ENCODE peak calls at places on chromosomes 6 and 20, in five cellular contexts. F is upper lobe of left lung, A is stomach, S is body of pancreas, U is transverse colon. O is an unnamed sample.

GRCh38 chr6:84220809-84221409 is 6.5 kb downstream of the CEP162 start:
- DNase-seq in F (no peak), A (no peak), S (no peak), U (no peak), O (peak)

GRCh38 chr20:8132632-8133587 is 844 bp downstream of the PLCB1 start:
- DNase-seq in F (no peak), A (peak), S (peak), U (peak), O (no peak)

GRCh38 chr20:51128198-51128597 is 105.3 kb upstream of the KCNG1 start:
- DNase-seq in F (no peak), A (no peak), S (no peak), U (no peak), O (no peak)

GRCh38 chr20:57374931-57375651 is 16.1 kb upstream of the RBM38 start:
- DNase-seq in F (no peak), A (no peak), S (no peak), U (peak), O (no peak)

GRCh38 chr6:139175389-139175788 is 40.5 kb downstream of the HECA start:
- DNase-seq in F (no peak), A (no peak), S (no peak), U (no peak), O (no peak)

GRCh38 chr6:67736816-67737215 is 898.3 kb upstream of the ADGRB3 start:
- DNase-seq in F (no peak), A (no peak), S (no peak), U (no peak), O (no peak)

GRCh38 chr6:170522565-170523183 is 30.4 kb downstream of the PSMB1 start:
- DNase-seq in F (peak), A (no peak), S (no peak), U (no peak), O (no peak)

GRCh38 chr20:14193885-14194284 is 143.5 kb downstream of the FLRT3 start:
- DNase-seq in F (no peak), A (no peak), S (no peak), U (no peak), O (no peak)

GRCh38 chr20:3168079-3168828 is 5.1 kb downstream of the LZTS3 start:
- DNase-seq in F (peak), A (peak), S (peak), U (peak), O (no peak)

GRCh38 chr6:56073315-56073714 is 174.1 kb downstream of the COL21A1 start:
- DNase-seq in F (no peak), A (no peak), S (no peak), U (no peak), O (no peak)

GRCh38 chr6:111591370-111591900 is 14.2 kb downstream of the TRAF3IP2 start:
- DNase-seq in F (peak), A (peak), S (peak), U (peak), O (no peak)

GRCh38 chr6:151440930-151441329 is 11.0 kb downstream of the RMND1 start:
- DNase-seq in F (no peak), A (no peak), S (no peak), U (no peak), O (peak)

GRCh38 chr6:39263299-39264037 is 34.2 kb upstream of the KCNK5 start:
- DNase-seq in F (no peak), A (no peak), S (no peak), U (no peak), O (no peak)

GRCh38 chr6:38302081-38302480 is 337.6 kb downstream of the BTBD9 start:
- DNase-seq in F (no peak), A (no peak), S (no peak), U (no peak), O (no peak)

GRCh38 chr20:9220874-9221547 is 152.1 kb downstream of the PLCB4 start:
- DNase-seq in F (no peak), A (no peak), S (no peak), U (no peak), O (no peak)

GRCh38 chr6:147278891-147279290 is 74.7 kb downstream of the STXBP5 start:
- DNase-seq in F (no peak), A (no peak), S (no peak), U (no peak), O (no peak)

GRCh38 chr6:24902782-24903181 is 33.0 kb downstream of the RIPOR2 start:
- DNase-seq in F (no peak), A (no peak), S (no peak), U (no peak), O (no peak)

GRCh38 chr6:36912583-36912982 is 26.8 kb downstream of the C6orf89 start:
- DNase-seq in F (no peak), A (no peak), S (no peak), U (peak), O (no peak)

GRCh38 chr6:37641546-37641945 is 56.1 kb downstream of the MDGA1 start:
- DNase-seq in F (no peak), A (no peak), S (no peak), U (no peak), O (no peak)

GRCh38 chr6:46486186-46486585 is 5.1 kb downstream of the RCAN2 start:
- DNase-seq in F (no peak), A (no peak), S (no peak), U (no peak), O (no peak)

GRCh38 chr20:63434599-63435378 is 37.7 kb downstream of the KCNQ2 start:
- DNase-seq in F (peak), A (peak), S (peak), U (peak), O (peak)

GRCh38 chr6:81766482-81767069 is 14.1 kb upstream of the TENT5A start:
- DNase-seq in F (no peak), A (no peak), S (no peak), U (no peak), O (no peak)

GRCh38 chr6:164104432-164104831 is 689.9 kb downstream of the QKI start:
- DNase-seq in F (no peak), A (no peak), S (no peak), U (no peak), O (no peak)

GRCh38 chr6:154931741-154932424 is 63.2 kb upstream of the TIAM2 start:
- DNase-seq in F (no peak), A (no peak), S (no peak), U (no peak), O (no peak)

GRCh38 chr6:8103726-8104125 is 1.4 kb upstream of the EEF1E1 start:
- DNase-seq in F (no peak), A (no peak), S (no peak), U (no peak), O (no peak)

GRCh38 chr6:2579789-2580570 is 170.7 kb downstream of the MYLK4 start:
- DNase-seq in F (peak), A (no peak), S (no peak), U (no peak), O (no peak)

GRCh38 chr6:143015300-143015706 is 45.4 kb upstream of the AIG1 start:
- DNase-seq in F (no peak), A (no peak), S (no peak), U (no peak), O (no peak)

GRCh38 chr6:170437719-170438401 is 115.2 kb downstream of the PSMB1 start:
- DNase-seq in F (no peak), A (no peak), S (no peak), U (no peak), O (no peak)

GRCh38 chr6:118092086-118092485 is 185.0 kb downstream of the SLC35F1 start:
- DNase-seq in F (no peak), A (no peak), S (no peak), U (no peak), O (no peak)

GRCh38 chr6:26041946-26042345 is 45.3 kb upstream of the HFE start:
- DNase-seq in F (no peak), A (no peak), S (no peak), U (no peak), O (no peak)

GRCh38 chr6:26043389-26044139 is 43.7 kb upstream of the HFE start:
- DNase-seq in F (peak), A (peak), S (peak), U (peak), O (peak)

GRCh38 chr6:26045939-26046368 is 41.3 kb upstream of the HFE start:
- DNase-seq in F (no peak), A (no peak), S (no peak), U (no peak), O (no peak)

GRCh38 chr6:26045046-26045938 is 41.9 kb upstream of the HFE start:
- DNase-seq in F (peak), A (peak), S (peak), U (peak), O (peak)

GRCh38 chr6:26044140-26045045 is 42.8 kb upstream of the HFE start:
- DNase-seq in F (peak), A (no peak), S (peak), U (peak), O (peak)
- TF ChIP-seq POLR2A in F (no peak), A (no peak), S (no peak), U (no peak), O (peak)

GRCh38 chr6:156781882-156782631 is 4.9 kb downstream of the ARID1B start:
- DNase-seq in F (no peak), A (no peak), S (no peak), U (no peak), O (no peak)

GRCh38 chr6:156780962-156781705 is 4.0 kb downstream of the ARID1B start:
- DNase-seq in F (no peak), A (no peak), S (no peak), U (no peak), O (peak)

GRCh38 chr6:156786652-156787051 is 9.5 kb downstream of the ARID1B start:
- DNase-seq in F (no peak), A (no peak), S (no peak), U (no peak), O (no peak)

GRCh38 chr6:156782691-156783320 is 5.6 kb downstream of the ARID1B start:
- DNase-seq in F (no peak), A (no peak), S (no peak), U (no peak), O (no peak)

DNA sequence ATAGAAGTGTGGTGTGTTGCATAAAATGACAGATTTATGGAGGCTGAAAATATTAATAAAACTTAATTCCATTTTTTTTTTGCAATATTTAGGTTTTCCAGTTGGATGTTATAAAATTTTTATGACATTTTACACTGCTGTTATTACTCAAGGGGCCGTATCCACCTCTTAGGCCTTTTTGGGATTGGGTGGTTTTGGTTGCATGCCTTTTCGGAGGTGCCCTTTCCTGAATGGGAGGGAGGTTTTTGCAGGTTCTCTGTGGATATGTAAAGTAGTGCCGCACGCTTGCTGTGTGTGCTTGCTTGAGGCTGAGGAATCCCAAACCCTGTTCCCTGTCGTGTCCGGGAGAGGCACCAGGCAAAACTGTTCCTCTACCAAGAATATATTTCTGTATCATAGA is 6.8 kb downstream of the ARID1B start:
- DNase-seq in F (no peak), A (no peak), S (no peak), U (no peak), O (no peak)
- TF ChIP-seq POLR2A in F (no peak), A (no peak), S (no peak), U (no peak), O (no peak)

DNA sequence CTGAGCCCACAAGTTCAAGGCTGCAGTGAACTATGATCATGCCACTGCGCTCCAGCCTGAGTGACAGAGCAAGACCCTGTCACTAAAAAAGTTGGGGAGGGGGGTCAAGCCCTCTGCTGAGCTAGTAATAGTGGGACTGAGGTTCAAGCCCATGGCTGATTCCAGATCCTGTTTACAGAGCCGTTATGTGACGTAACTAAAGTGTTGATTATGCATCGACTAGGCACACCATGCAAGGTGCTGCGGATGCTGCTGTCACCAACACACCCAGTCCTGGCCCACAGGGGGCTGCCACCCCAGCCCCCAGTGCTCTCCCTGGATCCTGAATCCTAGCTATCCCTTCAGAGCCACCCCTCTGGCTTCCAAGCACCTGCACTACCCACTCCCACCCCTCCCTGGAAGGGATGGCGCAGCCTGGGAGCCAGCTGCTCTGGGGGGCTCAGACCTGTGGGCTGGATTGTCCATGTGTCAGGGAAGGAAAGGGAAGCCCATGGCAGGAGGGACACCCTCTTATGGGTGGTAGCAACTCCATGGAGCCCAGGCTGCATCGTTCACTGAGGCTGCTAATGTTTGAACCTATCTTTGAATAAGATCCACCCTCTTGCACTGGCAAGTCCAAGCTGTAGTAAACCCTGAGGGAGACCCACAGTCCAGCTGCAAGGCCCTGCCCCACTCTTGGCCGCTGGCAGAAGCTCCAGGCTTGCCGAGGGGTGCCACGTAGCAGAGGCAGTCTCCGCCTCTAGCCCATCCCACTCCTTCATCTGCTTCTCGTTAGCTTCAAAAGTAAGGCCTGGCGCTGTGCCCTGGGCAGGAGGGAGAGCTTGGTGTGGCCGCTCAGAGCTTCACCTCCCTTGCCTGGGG is 95.0 kb downstream of the SNX5 start:
- DNase-seq in F (peak), A (peak), S (peak), U (peak), O (no peak)
- TF ChIP-seq POLR2A in F (peak), A (no peak), S (peak), U (peak), O (no peak)

DNA sequence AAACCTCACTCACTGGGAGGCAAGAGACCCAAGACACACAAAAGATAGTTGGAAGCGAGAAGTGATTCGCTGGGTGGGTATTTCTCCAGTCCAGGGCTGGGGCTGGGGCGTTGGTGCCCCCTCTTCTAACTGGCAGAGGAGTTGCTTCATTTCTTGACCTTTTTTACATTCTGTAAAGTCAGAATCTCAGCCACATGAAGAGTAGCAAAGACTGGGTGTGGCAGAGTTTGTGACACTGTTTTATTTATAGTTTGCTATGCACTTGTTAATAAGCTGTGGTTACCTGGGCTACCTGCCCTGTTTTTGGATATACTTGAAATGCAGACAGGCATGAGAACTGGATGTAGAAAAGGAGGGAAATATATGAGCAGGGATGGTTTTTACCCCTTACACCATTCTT is 42.3 kb downstream of the IL20RA start:
- DNase-seq in F (no peak), A (no peak), S (no peak), U (no peak), O (no peak)
- TF ChIP-seq POLR2A in F (no peak), A (no peak), S (no peak), U (no peak), O (no peak)

GRCh38 chr20:62355527-62356142 is 11.5 kb downstream of the LAMA5 start:
- DNase-seq in F (peak), A (no peak), S (peak), U (no peak), O (no peak)
- TF ChIP-seq POLR2A in F (no peak), A (no peak), S (no peak), U (no peak), O (no peak)

DNA sequence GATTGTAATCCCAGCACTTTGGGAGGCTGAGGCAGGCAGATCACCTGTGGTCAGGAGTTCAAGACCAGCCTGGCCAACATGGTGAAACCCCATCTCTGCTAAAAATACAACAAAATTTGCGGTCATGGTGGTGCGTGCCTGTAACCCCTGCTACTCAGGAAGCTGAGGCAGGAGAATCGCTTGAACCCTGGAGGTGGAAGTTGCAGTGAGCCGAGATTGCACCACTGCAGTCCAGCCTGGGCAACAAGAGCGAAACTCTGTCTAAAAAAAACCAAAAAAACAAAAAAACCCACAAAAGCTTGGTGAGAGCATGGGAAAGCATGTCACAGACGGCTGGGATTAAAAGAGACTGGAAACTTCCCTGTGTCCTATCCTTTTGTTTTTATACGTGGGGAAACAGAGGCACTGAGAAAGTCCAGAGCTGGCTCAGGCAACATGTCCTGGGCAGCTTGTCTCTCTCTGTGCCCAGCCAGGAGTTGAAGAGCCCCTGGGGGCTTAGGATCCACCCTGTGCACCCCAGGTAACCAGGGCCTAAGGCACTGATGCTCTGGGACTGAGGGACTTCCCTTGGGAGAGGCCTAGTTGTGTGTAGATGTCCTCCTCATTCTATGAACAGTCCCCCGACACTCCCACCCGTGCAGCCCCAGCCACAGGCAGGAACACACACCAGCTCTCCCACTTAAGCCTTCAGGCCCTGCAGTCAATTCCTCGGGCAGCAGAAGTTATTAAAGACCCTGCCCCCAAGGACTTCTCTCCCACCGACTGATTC is 16.0 kb downstream of the CD40 start:
- DNase-seq in F (no peak), A (no peak), S (no peak), U (no peak), O (no peak)
- TF ChIP-seq POLR2A in F (no peak), A (no peak), S (no peak), U (no peak), O (no peak)

GRCh38 chr6:52074155-52074554 is 13.3 kb downstream of the PKHD1 start:
- DNase-seq in F (no peak), A (no peak), S (no peak), U (no peak), O (no peak)

GRCh38 chr6:52076791-52077179 is 10.6 kb downstream of the PKHD1 start:
- DNase-seq in F (no peak), A (no peak), S (no peak), U (no peak), O (no peak)

GRCh38 chr6:52081237-52081636 is 6.2 kb downstream of the PKHD1 start:
- DNase-seq in F (no peak), A (no peak), S (no peak), U (no peak), O (no peak)

GRCh38 chr6:52077961-52078613 is 9.3 kb downstream of the PKHD1 start:
- DNase-seq in F (no peak), A (no peak), S (peak), U (no peak), O (no peak)

DNA sequence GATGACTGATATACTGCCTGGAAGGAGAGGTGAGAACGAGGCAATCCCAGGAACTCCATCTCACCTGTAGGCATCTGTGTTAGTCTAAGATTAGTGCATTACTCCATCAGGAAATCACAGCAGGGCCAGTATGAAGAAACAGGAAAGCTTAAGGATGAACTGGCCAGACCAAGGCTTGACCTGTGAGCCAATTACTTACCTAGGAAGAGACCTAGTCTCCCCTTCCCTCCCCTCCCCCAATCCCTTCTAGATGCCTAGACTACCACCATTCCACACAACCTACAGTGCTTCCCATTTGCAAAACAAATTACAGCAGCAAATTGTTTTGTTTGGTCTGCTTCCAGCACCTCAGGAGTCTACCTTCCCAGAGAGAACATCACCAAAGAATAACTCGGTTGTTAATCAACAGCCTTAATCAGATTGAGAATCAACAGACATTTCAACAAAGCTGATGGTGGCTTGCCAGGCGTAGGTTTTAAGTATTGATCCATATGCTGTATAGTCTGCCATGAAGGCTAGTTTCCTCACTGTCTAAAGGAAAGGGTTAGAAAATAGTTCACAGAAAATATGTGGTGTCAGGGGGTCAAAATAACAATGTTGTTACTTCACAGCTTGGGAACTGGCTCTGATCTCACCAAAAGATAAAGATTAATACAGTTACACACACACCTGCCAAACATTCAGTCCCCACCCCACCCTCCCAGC is 10.1 kb downstream of the PKHD1 start:
- DNase-seq in F (no peak), A (no peak), S (peak), U (no peak), O (no peak)
- TF ChIP-seq POLR2A in F (no peak), A (no peak), S (no peak), U (no peak), O (no peak)

GRCh38 chr6:5023923-5024322 is 20.1 kb upstream of the RPP40 start:
- DNase-seq in F (no peak), A (no peak), S (no peak), U (no peak), O (no peak)
- TF ChIP-seq POLR2A in F (no peak), A (no peak), S (no peak), U (no peak), O (no peak)

GRCh38 chr6:52503853-52504777 is 72.7 kb downstream of the TRAM2 start:
- DNase-seq in F (peak), A (peak), S (peak), U (peak), O (peak)
- TF ChIP-seq POLR2A in F (peak), A (no peak), S (peak), U (peak), O (peak)